ENCODE peak calls at places on chromosomes 3 and 15, in four cellular contexts. S, K, F and Z are unnamed samples.

GRCh38 chr3:192063570-192063969 is 602.6 kb downstream of the PYDC2 start:
- DNase-seq in K (no peak), F (no peak), S (no peak), Z (peak; percentile 64)

GRCh38 chr15:28043625-28044520 is 55.2 kb downstream of the OCA2 start:
- DNase-seq in K (no peak), S (no peak), F (no peak), Z (no peak)

GRCh38 chr3:56366641-56366984 is 101.7 kb downstream of the ERC2 start:
- DNase-seq in F (no peak), S (no peak), K (no peak), Z (no peak)

GRCh38 chr3:24451461-24452099 is 43.1 kb downstream of the THRB start:
- DNase-seq in F (no peak), K (no peak), S (peak; percentile 45), Z (no peak)

GRCh38 chr15:88649286-88649733 is 10.5 kb downstream of the ISG20 start:
- DNase-seq in S (peak; percentile 38), K (no peak), F (no peak), Z (peak; percentile 75)

GRCh38 chr3:41301548-41301947 is 102.2 kb downstream of the CTNNB1 start:
- DNase-seq in K (no peak), S (no peak), F (no peak), Z (no peak)

GRCh38 chr3:197749315-197749600 is 425 bp upstream of the FYTTD1 start:
- DNase-seq in K (no peak), F (peak; percentile 65), S (peak; percentile 53), Z (no peak)

GRCh38 chr15:32877620-32878019 is 159.8 kb downstream of the GREM1 start:
- DNase-seq in F (no peak), S (no peak), K (no peak), Z (no peak)

GRCh38 chr3:105473521-105474223 is 107.0 kb downstream of the ALCAM start:
- DNase-seq in F (peak; percentile 40), K (no peak), S (no peak), Z (no peak)

DNA sequence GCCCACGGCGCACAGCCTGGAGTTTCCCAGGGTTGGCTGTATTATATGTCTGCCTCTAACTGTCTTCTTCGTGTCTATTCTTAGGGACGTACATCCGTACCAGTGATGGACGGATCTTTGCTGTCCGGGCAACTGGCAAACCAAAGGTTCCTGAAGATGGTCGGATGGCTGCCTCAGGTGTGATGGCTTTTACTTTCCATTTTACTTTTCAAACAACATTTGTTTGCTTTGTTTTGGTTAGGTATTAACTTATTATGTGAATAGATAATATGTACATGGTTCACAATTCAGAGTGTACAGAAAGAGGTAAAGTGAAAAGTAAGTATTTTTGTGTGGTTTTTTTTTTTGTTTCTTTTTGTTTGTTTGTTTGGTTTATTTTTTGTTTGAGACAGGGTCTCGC is 11.1 kb upstream of the TEX264 start:
- DNase-seq in F (no peak), S (no peak), K (no peak), Z (no peak)
- TF ChIP-seq CTCF in F (no peak), S (no peak), K (no peak), Z (no peak)

DNA sequence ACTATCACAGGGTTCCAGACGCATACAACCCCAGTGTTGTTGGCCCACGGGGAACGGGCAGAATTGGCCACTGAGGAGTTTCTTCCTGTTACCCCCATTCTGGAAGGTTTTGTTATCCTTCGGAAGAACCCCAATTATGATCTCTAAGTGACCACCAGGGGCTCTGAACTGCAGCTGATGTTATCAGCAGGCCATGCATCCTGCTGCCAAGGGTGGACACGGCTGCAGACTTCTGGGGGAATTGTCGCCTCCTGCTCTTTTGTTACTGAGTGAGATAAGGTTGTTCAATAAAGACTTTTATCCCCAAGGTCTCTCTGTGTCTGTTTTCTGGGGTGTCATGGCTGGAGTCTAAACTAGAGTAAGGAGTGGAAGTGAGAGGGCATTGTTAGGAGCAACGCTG is 5.7 kb upstream of the EIF4G1 start:
- DNase-seq in F (no peak), S (no peak), K (no peak), Z (peak; percentile 3)
- TF ChIP-seq CTCF in F (no peak), S (no peak), K (no peak), Z (no peak)

DNA sequence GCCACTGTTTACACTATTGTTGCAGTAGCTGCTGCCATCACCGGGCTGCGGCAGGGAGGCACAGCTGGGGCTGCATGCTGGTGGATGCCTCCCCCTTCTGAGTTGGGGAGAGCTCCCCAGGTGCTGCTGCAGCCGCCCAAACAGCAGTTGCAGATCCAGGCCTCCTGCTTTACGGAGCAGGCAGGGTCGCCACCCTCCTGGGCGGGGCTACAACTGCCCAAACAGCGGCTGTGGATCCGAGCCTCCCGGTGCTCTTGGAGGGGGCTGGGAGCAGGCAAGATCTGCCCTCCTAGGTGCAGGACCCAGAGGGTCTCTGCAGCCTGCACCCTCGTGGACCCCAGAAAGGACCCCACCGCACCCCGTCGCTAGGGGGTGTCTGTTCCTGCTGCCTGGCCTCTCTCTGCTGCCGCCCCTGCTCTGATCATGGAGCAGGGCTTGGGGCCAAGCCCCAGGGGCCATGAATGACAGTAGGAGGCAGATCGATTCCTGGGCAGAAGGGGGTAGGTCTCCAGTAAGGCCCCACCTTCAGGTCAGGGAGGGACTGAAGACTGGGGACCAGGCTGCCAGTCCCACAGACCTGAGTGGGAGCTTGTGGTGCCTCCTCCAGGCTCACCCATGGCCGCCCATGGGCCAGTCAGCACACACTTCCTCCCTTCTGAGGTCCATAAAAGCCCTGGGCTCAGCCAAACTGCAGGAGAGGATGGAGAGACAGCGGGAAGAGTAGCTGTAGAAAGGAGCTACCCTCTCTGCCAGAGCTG is 4.5 kb upstream of the SKIC8 start:
- DNase-seq in K (no peak), F (no peak), S (no peak), Z (no peak)
- TF ChIP-seq CTCF in K (no peak), F (no peak), S (no peak), Z (no peak)

GRCh38 chr3:47318921-47319320 is 36.2 kb downstream of the KLHL18 start:
- DNase-seq in S (no peak), K (no peak), F (no peak), Z (no peak)
- TF ChIP-seq CTCF in S (no peak), K (no peak), F (no peak), Z (no peak)

GRCh38 chr3:43997788-43998373 is 243.8 kb upstream of the TOPAZ1 start:
- DNase-seq in K (peak; percentile 42), F (peak; percentile 19), S (no peak), Z (no peak)

GRCh38 chr3:43996379-43997301 is 245.0 kb upstream of the TOPAZ1 start:
- DNase-seq in S (no peak), K (peak; percentile 54), F (peak; percentile 69), Z (no peak)

GRCh38 chr3:43994594-43995077 is 247.1 kb upstream of the TOPAZ1 start:
- DNase-seq in K (no peak), S (no peak), F (no peak), Z (no peak)

GRCh38 chr3:43995929-43996378 is 245.7 kb upstream of the TOPAZ1 start:
- DNase-seq in S (no peak), F (peak; percentile 5), K (no peak), Z (no peak)

GRCh38 chr3:43995078-43995928 is 246.4 kb upstream of the TOPAZ1 start:
- DNase-seq in S (no peak), F (peak; percentile 41), K (peak; percentile 44), Z (no peak)
- TF ChIP-seq CTCF in S (no peak), F (no peak), K (no peak), Z (no peak)

DNA sequence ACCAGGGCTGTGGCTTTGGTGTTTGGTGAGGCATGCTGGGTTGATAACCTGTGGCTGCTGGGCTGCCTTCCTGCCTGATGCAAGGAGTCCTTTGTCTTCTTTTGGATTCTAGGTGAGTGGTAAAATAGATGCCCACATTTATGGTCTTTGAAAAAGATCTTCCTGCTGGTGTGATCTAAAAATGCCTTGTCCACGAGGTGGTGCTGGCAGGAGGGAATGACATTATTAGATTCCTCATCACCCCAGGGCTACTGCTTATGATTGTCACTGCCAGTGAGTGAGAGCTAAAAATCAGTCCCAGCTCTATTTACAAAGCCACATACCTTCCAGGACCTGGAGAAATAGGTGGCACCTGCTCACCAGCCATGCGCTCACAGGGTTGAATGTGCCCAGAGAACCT is 355.5 kb upstream of the ROPN1 start:
- DNase-seq in K (no peak), S (no peak), F (no peak), Z (no peak)
- TF ChIP-seq CTCF in K (no peak), S (no peak), F (no peak), Z (no peak)

DNA sequence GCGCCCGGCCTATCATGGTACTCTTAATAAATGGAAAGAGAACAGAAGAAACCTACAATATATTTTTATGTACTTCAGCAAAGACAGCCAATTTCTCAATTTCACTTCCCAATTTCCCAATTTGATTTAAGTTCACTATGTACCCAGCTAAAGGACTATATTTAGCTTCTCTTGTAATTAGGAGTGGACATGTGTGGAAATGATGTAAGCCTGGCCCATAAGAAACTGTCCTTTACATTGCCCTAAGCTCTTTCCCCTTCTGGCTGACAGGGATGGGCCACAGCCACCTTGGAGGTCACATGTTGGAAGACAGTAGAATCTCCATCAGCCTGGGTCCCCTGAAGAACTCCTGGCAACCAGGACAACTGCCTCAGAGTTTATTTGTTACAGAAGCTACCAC is 6.2 kb downstream of the TMEM39A start:
- DNase-seq in S (peak; percentile 12), K (no peak), F (no peak), Z (no peak)
- TF ChIP-seq CTCF in S (no peak), K (no peak), F (no peak), Z (no peak)

GRCh38 chr15:64133619-64134018 is 17.9 kb upstream of the SNX22 start:
- DNase-seq in F (no peak), K (no peak), S (no peak), Z (no peak)

GRCh38 chr15:64138542-64138941 is 13.0 kb upstream of the SNX22 start:
- DNase-seq in S (no peak), F (no peak), K (no peak), Z (no peak)

GRCh38 chr15:64134322-64134829 is 17.2 kb upstream of the SNX22 start:
- DNase-seq in F (no peak), K (peak; percentile 76), S (peak; percentile 90), Z (peak; percentile 73)

GRCh38 chr15:64141798-64142512 is 9.6 kb upstream of the SNX22 start:
- DNase-seq in K (no peak), F (no peak), S (no peak), Z (no peak)

DNA sequence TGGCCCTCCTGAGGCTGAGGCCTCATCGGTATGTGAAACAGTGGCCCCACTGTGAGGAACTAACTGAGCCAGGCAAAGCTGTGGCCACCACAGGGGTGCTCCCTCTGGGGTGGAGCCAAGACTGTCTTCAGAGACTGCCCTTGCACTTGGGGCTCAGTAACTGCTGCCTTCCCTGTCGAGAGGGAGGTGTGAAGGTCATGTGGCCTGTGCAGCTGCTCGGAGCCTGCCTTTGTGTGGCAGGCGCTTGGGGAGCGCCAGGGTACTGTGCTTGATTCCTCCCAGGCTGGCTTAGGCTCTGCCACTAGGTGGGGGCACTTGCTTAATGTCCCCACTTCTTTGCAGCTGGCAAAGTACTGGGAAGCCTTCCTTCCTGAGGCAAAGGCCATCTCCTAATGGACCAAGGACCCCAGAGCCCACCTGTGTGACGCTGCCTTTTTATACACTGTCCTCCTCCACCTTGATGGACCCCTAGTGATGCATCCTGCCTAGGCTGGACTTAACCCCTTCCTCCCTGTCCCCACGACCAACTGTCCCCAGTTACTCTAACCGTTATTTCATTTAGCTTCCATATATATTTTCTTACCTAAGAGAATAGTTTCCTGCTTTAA is 14.2 kb upstream of the SNX22 start:
- DNase-seq in S (peak; percentile 37), F (no peak), K (no peak), Z (no peak)
- TF ChIP-seq CTCF in S (no peak), F (no peak), K (no peak), Z (no peak)

GRCh38 chr3:46897829-46898320 is 20.4 kb downstream of the PTH1R start:
- DNase-seq in S (no peak), K (peak; percentile 41), F (no peak), Z (no peak)
- TF ChIP-seq CTCF in S (no peak), K (no peak), F (no peak), Z (no peak)